ENCODE peak calls at places on chromosome X, in four cellular contexts. A, N, Z and K are unnamed samples.

GRCh38 chrX:151806967-151807540 is 72.5 kb downstream of the CNGA2 start:
- DNase-seq in A (no peak), N (no peak), Z (no peak), K (no peak)

GRCh38 chrX:139192386-139192961 is 338.1 kb upstream of the F9 start:
- DNase-seq in A (no peak), N (no peak), Z (no peak), K (peak)

GRCh38 chrX:36867143-36867542 is 141.0 kb upstream of the FAM47C start:
- DNase-seq in A (no peak), N (no peak), Z (no peak), K (peak)

GRCh38 chrX:123807825-123808416 is 51.9 kb upstream of the XIAP start:
- DNase-seq in A (no peak), N (no peak), Z (no peak), K (peak)

GRCh38 chrX:19986531-19986930 is 4.3 kb downstream of the BCLAF3 start:
- DNase-seq in A (no peak), N (no peak), Z (no peak), K (no peak)

GRCh38 chrX:39361736-39362135 is 560.5 kb downstream of the MID1IP1 start:
- DNase-seq in A (no peak), N (no peak), Z (no peak), K (no peak)

GRCh38 chrX:63275127-63275526 is 76.0 kb downstream of the SPIN4 start:
- DNase-seq in A (peak), N (no peak), Z (no peak), K (no peak)

GRCh38 chrX:5998901-5999300 is 229.8 kb downstream of the NLGN4X start:
- DNase-seq in A (no peak), N (no peak), Z (no peak), K (no peak)

GRCh38 chrX:154602766-154603437 is 16.2 kb downstream of the CTAG1B start:
- DNase-seq in A (no peak), N (no peak), Z (no peak), K (no peak)

GRCh38 chrX:57641338-57641737 is 38.7 kb downstream of the NLRP2B start:
- DNase-seq in A (no peak), N (no peak), Z (no peak), K (no peak)

GRCh38 chrX:58025979-58026378 is 115.7 kb upstream of the ZXDA start:
- DNase-seq in A (peak), N (no peak), Z (no peak), K (no peak)

GRCh38 chrX:143429021-143429570 is 88.2 kb downstream of the SPANXN3 start:
- DNase-seq in A (no peak), N (no peak), Z (no peak), K (no peak)

GRCh38 chrX:2664497-2664896 is 26.6 kb upstream of the CD99 start:
- DNase-seq in A (no peak), N (peak), Z (peak), K (peak)

GRCh38 chrX:135484636-135485289 is 35.7 kb upstream of the INTS6L start:
- DNase-seq in A (peak), N (no peak), Z (no peak), K (peak)

GRCh38 chrX:109498434-109498833 is 16.5 kb upstream of the GUCY2F start:
- DNase-seq in A (no peak), N (no peak), Z (no peak), K (no peak)

GRCh38 chrX:9257718-9258117 is 207.1 kb upstream of the TBL1X start:
- DNase-seq in A (no peak), N (no peak), Z (no peak), K (no peak)

GRCh38 chrX:117959045-117959444 is 157.6 kb downstream of the KLHL13 start:
- DNase-seq in A (no peak), N (no peak), Z (no peak), K (no peak)

GRCh38 chrX:80573275-80573674 is 153.0 kb downstream of the TENT5D start:
- DNase-seq in A (no peak), N (no peak), Z (no peak), K (no peak)

GRCh38 chrX:15903186-15903681 is 48.6 kb upstream of the AP1S2 start:
- DNase-seq in A (no peak), N (no peak), Z (no peak), K (no peak)
- H3K4me3 ChIP-seq in A (no peak), N (no peak), Z (no peak), K (no peak)

GRCh38 chrX:462853-463252 is 76.1 kb upstream of the PPP2R3B start:
- DNase-seq in A (no peak), N (no peak), Z (no peak), K (no peak)

GRCh38 chrX:459611-460010 is 72.9 kb upstream of the PPP2R3B start:
- DNase-seq in A (no peak), N (no peak), Z (no peak), K (no peak)

GRCh38 chrX:458631-459061 is 71.9 kb upstream of the PPP2R3B start:
- DNase-seq in A (no peak), N (no peak), Z (no peak), K (no peak)

GRCh38 chrX:460823-461640 is 74.3 kb upstream of the PPP2R3B start:
- DNase-seq in A (no peak), N (no peak), Z (no peak), K (no peak)

GRCh38 chrX:460116-460515 is 73.4 kb upstream of the PPP2R3B start:
- DNase-seq in A (no peak), N (no peak), Z (no peak), K (no peak)
- H3K4me3 ChIP-seq in A (no peak), N (no peak), Z (no peak), K (no peak)

GRCh38 chrX:115093206-115093605 is 75.8 kb upstream of the IL13RA2 start:
- DNase-seq in A (no peak), N (no peak), Z (no peak), K (peak)
- H3K4me3 ChIP-seq in A (no peak), N (no peak), Z (no peak), K (no peak)

GRCh38 chrX:53831662-53832635 is 145.4 kb upstream of the HUWE1 start:
- DNase-seq in A (peak), N (no peak), Z (no peak), K (peak)
- H3K4me3 ChIP-seq in A (no peak), N (no peak), Z (no peak), K (no peak)

GRCh38 chrX:77448170-77448569 is 981 bp downstream of the FGF16 start:
- DNase-seq in A (no peak), N (no peak), Z (no peak), K (no peak)

GRCh38 chrX:77446029-77446585 is 1.1 kb upstream of the FGF16 start:
- DNase-seq in A (peak), N (peak), Z (peak), K (no peak)

GRCh38 chrX:77446840-77447239 is 349 bp upstream of the FGF16 start:
- DNase-seq in A (peak), N (no peak), Z (no peak), K (no peak)

GRCh38 chrX:77450415-77450814 is 3.2 kb downstream of the FGF16 start:
- DNase-seq in A (no peak), N (no peak), Z (no peak), K (no peak)

GRCh38 chrX:77447339-77448149 is at the start of gene FGF16:
- DNase-seq in A (no peak), N (no peak), Z (no peak), K (no peak)
- H3K4me3 ChIP-seq in A (peak), N (peak), Z (peak), K (peak)

DNA sequence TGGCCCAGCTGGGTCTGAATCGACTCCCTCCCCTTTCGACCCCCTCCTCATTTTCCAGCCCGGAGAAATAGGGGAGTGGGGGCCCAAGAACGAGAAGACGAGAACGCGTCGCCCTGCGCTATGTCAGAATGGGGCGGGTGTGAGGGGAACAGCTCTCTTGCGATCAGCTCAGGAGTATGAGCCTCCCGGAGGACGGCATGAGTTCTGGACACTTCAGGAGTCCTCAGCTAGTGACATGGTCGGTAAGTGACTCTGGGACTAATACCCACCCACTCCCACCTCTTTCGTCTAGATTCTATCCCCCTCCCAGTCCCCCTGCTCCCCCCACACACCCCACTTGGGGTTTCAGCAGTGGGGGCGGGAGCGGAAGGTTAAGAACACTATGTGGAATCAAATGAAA is 944 bp downstream of the KLF8 start:
- DNase-seq in A (peak), N (no peak), Z (peak), K (no peak)
- H3K4me3 ChIP-seq in A (peak), N (peak), Z (peak), K (no peak)

GRCh38 chrX:79154612-79155358 is 10.3 kb downstream of the GPR174 start:
- DNase-seq in A (no peak), N (no peak), Z (no peak), K (no peak)
- H3K4me3 ChIP-seq in A (no peak), N (no peak), Z (no peak), K (no peak)

GRCh38 chrX:141642979-141643378 is 53.5 kb downstream of the SPANXA2 start:
- DNase-seq in A (no peak), N (no peak), Z (no peak), K (peak)
- H3K4me3 ChIP-seq in A (no peak), N (no peak), Z (no peak), K (no peak)

DNA sequence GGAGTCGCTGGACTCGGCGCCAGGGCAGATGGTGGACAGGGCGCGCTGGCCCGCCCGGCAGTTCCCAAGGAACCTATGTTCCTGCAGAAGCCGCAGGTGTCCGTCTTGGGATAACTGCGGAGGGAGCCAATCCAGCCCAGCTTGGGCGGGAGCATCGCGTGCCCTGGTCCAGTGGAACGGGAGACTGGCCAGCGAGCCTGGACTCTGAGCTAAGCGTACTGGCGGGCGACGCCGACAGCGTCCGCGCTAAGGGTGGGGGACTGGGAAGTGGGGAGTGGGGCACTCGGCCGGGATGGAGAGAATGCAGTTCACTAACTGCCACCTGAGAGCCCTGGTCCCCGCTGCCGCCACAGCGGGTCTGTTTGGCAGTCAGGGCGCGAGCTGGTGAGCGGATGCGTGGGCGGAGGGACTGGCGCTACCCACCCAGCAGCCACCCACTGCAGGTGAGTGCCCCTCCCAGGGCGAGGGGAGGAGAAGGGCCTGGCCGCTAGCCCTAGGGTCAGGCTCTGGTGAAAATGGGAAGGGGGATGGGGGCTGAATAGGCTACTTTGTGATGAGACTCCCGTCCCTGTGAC is 1.3 kb upstream of the MAMLD1 start:
- DNase-seq in A (peak), N (no peak), Z (peak), K (peak)
- H3K4me3 ChIP-seq in A (no peak), N (peak), Z (peak), K (peak)